ENCODE peak calls at places on chromosomes 13 and 19, in five cellular contexts. W is lung, E is transverse colon, N is breast epithelium, A is thoracic aorta. G is an unnamed sample.

GRCh38 chr19:14405758-14406644 is 13.1 kb downstream of the DDX39A start:
- DNase-seq in E (peak; percentile 87), N (peak; percentile 89), A (no peak), W (peak; percentile 89), G (peak; percentile 83)

GRCh38 chr13:48975926-48976676 is 389 bp downstream of the FNDC3A start:
- DNase-seq in E (peak; percentile 86), W (peak; percentile 80), A (peak; percentile 40), N (peak; percentile 69), G (peak; percentile 71)

GRCh38 chr19:11949201-11949600 is 15.6 kb upstream of the ZNF763 start:
- DNase-seq in A (no peak), E (no peak), N (no peak), W (no peak), G (no peak)

GRCh38 chr19:56162258-56162657 is 13.6 kb upstream of the GALP start:
- DNase-seq in E (no peak), N (no peak), A (no peak), W (no peak), G (no peak)

GRCh38 chr13:42378383-42378780 is 106.4 kb downstream of the AKAP11 start:
- DNase-seq in W (no peak), E (no peak), N (no peak), A (no peak), G (no peak)

GRCh38 chr13:101749584-101749983 is 297.1 kb downstream of the ITGBL1 start:
- DNase-seq in E (no peak), N (no peak), A (no peak), W (no peak), G (no peak)

GRCh38 chr19:42406111-42406510 is 16.0 kb upstream of the CNFN start:
- DNase-seq in W (no peak), A (no peak), E (no peak), N (no peak), G (no peak)

GRCh38 chr19:47447470-47448359 is 24.0 kb downstream of the SLC8A2 start:
- DNase-seq in A (no peak), E (peak; percentile 41), W (peak; percentile 30), N (no peak), G (no peak)

GRCh38 chr13:37869756-37870488 is at the start of gene TRPC4:
- DNase-seq in N (no peak), E (peak; percentile 20), W (no peak), A (no peak), G (peak; percentile 41)

GRCh38 chr13:107585466-107585865 is 629.9 kb downstream of the LIG4 start:
- DNase-seq in A (no peak), W (no peak), E (no peak), N (no peak), G (no peak)

GRCh38 chr13:32023698-32024097 is 7.9 kb upstream of the FRY start:
- DNase-seq in A (no peak), W (no peak), E (no peak), N (no peak), G (no peak)
- H3K27ac ChIP-seq in A (no peak overlapping the region), W (no peak overlapping the region), E (no peak overlapping the region), N (no peak overlapping the region), G (no peak overlapping the region)

DNA sequence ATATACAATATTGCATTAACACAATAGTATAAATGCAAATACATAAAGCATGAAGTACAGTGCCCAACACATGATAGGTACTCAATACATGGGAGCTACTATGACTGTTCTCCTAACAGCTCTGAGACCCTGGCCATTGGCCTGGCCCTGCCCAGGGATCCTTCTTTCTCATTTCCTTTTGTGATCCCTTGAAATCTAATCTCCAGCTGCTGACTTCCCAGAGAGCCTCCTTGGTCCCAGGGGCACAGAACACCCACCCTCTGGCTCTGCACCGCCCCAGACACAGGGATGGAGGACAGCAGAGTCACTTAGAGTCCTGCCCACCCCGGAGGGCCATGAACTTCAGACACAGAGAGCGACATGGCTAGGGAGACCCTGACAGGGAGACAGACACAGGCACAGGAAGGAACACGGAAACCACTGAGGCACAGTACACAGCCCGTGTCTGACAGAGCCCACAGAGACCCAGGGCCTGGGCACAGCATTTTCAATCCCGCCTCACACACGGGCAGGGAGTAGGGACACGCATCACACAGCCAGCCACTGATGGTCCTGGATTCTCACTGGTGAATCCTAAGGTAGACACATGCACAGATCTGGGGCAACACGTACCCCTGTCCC is 4.2 kb upstream of the SYCN start:
- DNase-seq in E (no peak), W (no peak), A (no peak), N (no peak), G (peak; percentile 71)
- H3K4me1 ChIP-seq in E (no peaks in the 10 kb centered on the region), W (no peaks in the 10 kb centered on the region), A (no peaks in the 10 kb centered on the region), N (no peaks in the 10 kb centered on the region), G (peaks cover 9% of the 10 kb centered on the region)

DNA sequence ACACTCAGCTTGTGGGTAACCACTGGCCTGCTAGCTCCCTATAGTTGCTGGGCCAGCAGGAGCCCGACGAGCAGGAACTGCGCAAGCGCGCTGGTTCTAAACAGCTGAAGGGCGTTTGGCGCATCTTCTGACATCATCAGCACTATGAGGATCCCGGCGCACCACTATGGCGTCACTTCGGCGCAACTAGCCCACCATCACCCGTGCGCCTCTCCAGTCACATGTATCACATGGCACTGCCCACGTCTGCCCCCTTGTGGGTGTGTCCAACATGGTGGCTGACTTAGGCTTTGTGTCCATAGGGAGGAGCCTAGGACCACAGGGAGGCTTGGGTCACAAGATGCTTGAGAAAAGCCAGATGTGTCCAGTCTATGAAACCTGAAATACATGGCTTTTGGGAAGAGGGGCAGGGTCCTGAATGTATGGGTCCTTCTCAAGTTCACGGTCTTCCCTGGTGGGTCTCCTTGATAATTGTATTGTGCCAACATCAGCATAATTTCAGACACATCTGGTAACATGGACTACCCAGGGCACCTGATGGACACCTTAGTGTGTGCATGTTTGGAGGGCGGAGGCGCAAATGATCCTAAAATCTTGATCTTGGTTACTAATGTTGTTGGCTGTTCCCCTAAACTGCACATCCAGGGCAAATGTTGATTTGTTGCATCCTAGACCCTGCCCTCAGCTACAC is 18.0 kb downstream of the KLK4 start:
- DNase-seq in E (no peak), N (no peak), A (no peak), W (no peak), G (no peak)
- TF ChIP-seq CTCF in E (no peak), N (no peak), A (no peak), W (no peak), G (no peak)

GRCh38 chr13:90445179-90445578 is 902.3 kb upstream of the MIR17HG start:
- DNase-seq in E (no peak), W (no peak), A (no peak), N (no peak), G (no peak)
- H3K27ac ChIP-seq in E (no peak overlapping the region), W (no peak overlapping the region), A (peak overlapping the region; percentile 19), N (no peak overlapping the region), G (no peak overlapping the region)

GRCh38 chr13:76863022-76863421 is 23.2 kb downstream of the KCTD12 start:
- DNase-seq in A (no peak), E (no peak), N (no peak), W (no peak), G (no peak)

GRCh38 chr13:76865996-76866503 is 20.2 kb downstream of the KCTD12 start:
- DNase-seq in A (no peak), N (no peak), E (no peak), W (no peak), G (no peak)

GRCh38 chr13:76861859-76862258 is 24.3 kb downstream of the KCTD12 start:
- DNase-seq in W (no peak), A (no peak), N (no peak), E (no peak), G (no peak)

GRCh38 chr13:76865109-76865508 is 21.1 kb downstream of the KCTD12 start:
- DNase-seq in A (no peak), W (no peak), N (no peak), E (no peak), G (no peak)

DNA sequence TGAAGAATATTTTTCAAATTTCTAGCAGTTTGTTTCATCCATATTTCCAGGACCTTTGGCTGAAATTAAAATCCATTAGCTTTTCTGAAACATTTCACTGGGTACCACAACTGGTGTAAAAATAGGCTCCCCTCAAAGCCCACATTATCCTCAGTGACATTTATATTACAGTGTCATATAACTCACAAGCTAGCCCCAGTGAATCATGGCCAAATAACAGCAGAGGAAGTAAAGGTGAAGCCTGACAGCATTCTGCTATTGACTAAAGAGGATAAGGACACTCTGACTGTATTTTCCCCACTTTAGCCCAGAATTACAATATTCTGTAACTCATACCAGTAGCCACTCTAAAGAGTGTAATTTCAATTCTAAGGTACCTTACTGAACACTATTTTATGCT is 21.9 kb downstream of the KCTD12 start:
- DNase-seq in N (no peak), E (no peak), A (no peak), W (no peak), G (no peak)
- H3K4me1 ChIP-seq in N (no peaks in the 10 kb centered on the region), E (no peaks in the 10 kb centered on the region), A (no peaks in the 10 kb centered on the region), W (no peaks in the 10 kb centered on the region), G (no peaks in the 10 kb centered on the region)

GRCh38 chr19:5515737-5516136 is 52.0 kb downstream of the TINCR start:
- DNase-seq in W (no peak), A (no peak), N (no peak), E (no peak), G (no peak)
- TF ChIP-seq CTCF in W (no peak), A (no peak), N (no peak), E (no peak), G (no peak)

GRCh38 chr13:97253581-97254293 is 31.6 kb downstream of the MBNL2 start:
- DNase-seq in N (no peak), A (no peak), W (no peak), E (no peak), G (no peak)
- H3K27ac ChIP-seq in N (peak overlapping the region; percentile 38), A (no peak overlapping the region), W (no peak overlapping the region), E (no peak overlapping the region), G (no peak overlapping the region)

DNA sequence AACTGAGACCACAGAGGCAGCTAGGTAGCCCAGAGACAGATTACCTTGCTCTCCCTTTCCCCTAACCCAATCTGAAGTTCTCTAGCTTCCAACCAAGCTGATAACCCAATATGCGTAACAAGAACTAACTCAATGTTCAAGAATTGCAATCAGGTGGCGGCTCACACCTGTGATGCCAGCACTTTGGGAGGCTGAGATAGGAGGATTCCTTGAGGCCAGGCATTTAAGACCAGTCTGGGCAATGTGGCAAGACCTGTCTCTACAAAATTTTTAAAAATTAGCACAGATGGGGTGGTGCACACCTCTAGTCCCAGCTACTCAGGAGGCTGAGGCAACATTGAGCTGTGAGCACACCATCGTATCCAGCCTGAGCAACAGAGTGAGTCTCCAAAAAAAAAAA is 86.7 kb upstream of the IPO5 start:
- DNase-seq in N (no peak), W (no peak), E (no peak), A (no peak), G (no peak)
- H3K4me1 ChIP-seq in N (no peaks in the 10 kb centered on the region), W (no peaks in the 10 kb centered on the region), E (no peaks in the 10 kb centered on the region), A (no peaks in the 10 kb centered on the region), G (no peaks in the 10 kb centered on the region)